ENCODE peak calls at places on chromosomes 12 and 14, in six cellular contexts. L is transverse colon; X is AG04450; R is breast epithelium; U is CD8-positive, alpha-beta memory T cell; N is gastrocnemius medialis. I is an unnamed sample.

GRCh38 chr14:99774526-99775307 is 18.5 kb upstream of the EML1 start:
- DNase-seq in L (peak), X (no peak), R (no peak), U (no peak), N (no peak), I (peak)

GRCh38 chr12:127485528-127485927 is 781.4 kb upstream of the TMEM132C start:
- DNase-seq in L (peak), X (peak), R (no peak), U (no peak), N (no peak), I (no peak)

GRCh38 chr12:102120886-102121285 is 903 bp downstream of the PARPBP start:
- DNase-seq in L (no peak), X (no peak), R (no peak), U (no peak), N (no peak), I (no peak)

GRCh38 chr14:99357151-99357550 is 85.2 kb upstream of the BCL11B start:
- DNase-seq in L (no peak), X (no peak), R (no peak), U (no peak), N (no peak), I (no peak)

GRCh38 chr14:29681308-29681707 is 246.3 kb downstream of the PRKD1 start:
- DNase-seq in L (no peak), X (no peak), R (no peak), U (no peak), N (no peak), I (no peak)

GRCh38 chr14:89422181-89422951 is 5.3 kb upstream of the FOXN3 start:
- DNase-seq in L (peak), X (no peak), R (no peak), U (no peak), N (no peak), I (peak)

GRCh38 chr14:26276757-26277156 is 321.1 kb downstream of the NOVA1 start:
- DNase-seq in L (no peak), X (no peak), R (no peak), U (no peak), N (no peak), I (no peak)

GRCh38 chr12:97716356-97716755 is 253.8 kb downstream of the RMST start:
- DNase-seq in L (no peak), X (no peak), R (no peak), U (no peak), N (no peak), I (no peak)

GRCh38 chr12:122917508-122918227 is 21.7 kb upstream of the VPS37B start:
- DNase-seq in L (peak), X (no peak), R (peak), U (no peak), N (peak), I (peak)

GRCh38 chr14:94143239-94143638 is 13.8 kb upstream of the IFI27L2 start:
- DNase-seq in L (no peak), X (no peak), R (no peak), U (no peak), N (no peak), I (no peak)

GRCh38 chr12:6547566-6547965 is 8.3 kb downstream of the IFFO1 start:
- DNase-seq in L (no peak), X (no peak), R (no peak), U (no peak), N (no peak), I (no peak)

GRCh38 chr12:45914090-45914489 is 76.3 kb downstream of the SCAF11 start:
- DNase-seq in L (no peak), X (peak), R (no peak), U (no peak), N (no peak), I (no peak)

GRCh38 chr14:75615200-75615599 is 36.8 kb downstream of the FLVCR2 start:
- DNase-seq in L (no peak), X (no peak), R (no peak), U (no peak), N (no peak), I (peak)

GRCh38 chr14:33465952-33466700 is 484.7 kb downstream of the EGLN3 start:
- DNase-seq in L (no peak), X (no peak), R (no peak), U (no peak), N (no peak), I (no peak)

GRCh38 chr12:2084553-2085296 is 31.9 kb downstream of the CACNA1C start:
- DNase-seq in L (no peak), X (no peak), R (no peak), U (no peak), N (peak), I (no peak)

GRCh38 chr12:49296034-49296835 is 1.3 kb downstream of the PRPH start:
- DNase-seq in L (peak), X (no peak), R (no peak), U (peak), N (no peak), I (peak)

DNA sequence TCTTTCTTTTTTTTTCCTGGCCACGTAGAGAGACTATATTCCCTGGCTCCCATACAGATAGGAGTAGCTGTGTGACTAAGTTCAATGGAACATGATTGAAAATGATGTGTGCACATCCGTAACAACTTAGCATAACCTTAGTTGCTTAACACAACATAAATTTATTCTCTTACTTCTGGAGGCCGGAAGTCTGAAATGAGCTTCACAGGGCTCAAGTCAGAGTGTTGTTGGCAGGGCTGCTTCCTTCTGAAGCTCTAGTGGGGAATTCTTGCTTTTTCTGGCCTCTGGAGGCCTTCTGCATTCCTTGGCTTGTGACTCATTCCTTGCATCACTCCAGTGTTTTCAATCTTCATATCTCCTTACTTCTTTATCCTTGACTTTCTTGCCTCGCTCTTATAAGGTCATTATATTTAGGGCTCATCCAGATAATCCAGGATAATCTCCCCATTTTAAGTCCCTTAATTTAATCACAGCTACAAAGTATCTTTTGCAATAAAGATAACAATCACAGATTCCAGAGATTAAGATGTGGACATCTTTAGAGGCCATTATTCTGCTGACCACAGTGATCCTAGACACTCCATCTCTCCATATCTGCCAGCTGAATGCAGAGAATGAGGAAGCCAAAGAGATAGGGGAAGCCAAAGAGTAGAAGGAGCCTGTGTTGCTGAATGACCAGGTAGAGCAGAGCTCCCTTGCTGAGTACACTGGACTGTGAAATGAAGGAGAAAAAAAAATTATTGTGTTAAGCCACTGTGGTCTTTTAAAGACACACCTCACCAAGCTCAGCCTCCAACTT is 21.0 kb upstream of the SNX6 start:
- DNase-seq in L (no peak), X (peak), R (no peak), U (no peak), N (peak), I (no peak)
- H3K27ac ChIP-seq in L (no peak), X (peak), R (peak), U (no peak), N (no peak), I (no peak)

GRCh38 chr14:22478670-22479069 is 110.4 kb downstream of the DAD1 start:
- DNase-seq in L (no peak), X (no peak), R (no peak), U (no peak), N (no peak), I (no peak)

GRCh38 chr14:22479781-22480464 is 109.1 kb downstream of the DAD1 start:
- DNase-seq in L (no peak), X (no peak), R (no peak), U (no peak), N (no peak), I (no peak)

GRCh38 chr14:22478247-22478646 is 110.8 kb downstream of the DAD1 start:
- DNase-seq in L (no peak), X (no peak), R (no peak), U (no peak), N (no peak), I (no peak)

GRCh38 chr14:22477569-22478194 is 111.3 kb downstream of the DAD1 start:
- DNase-seq in L (no peak), X (no peak), R (no peak), U (no peak), N (no peak), I (no peak)

DNA sequence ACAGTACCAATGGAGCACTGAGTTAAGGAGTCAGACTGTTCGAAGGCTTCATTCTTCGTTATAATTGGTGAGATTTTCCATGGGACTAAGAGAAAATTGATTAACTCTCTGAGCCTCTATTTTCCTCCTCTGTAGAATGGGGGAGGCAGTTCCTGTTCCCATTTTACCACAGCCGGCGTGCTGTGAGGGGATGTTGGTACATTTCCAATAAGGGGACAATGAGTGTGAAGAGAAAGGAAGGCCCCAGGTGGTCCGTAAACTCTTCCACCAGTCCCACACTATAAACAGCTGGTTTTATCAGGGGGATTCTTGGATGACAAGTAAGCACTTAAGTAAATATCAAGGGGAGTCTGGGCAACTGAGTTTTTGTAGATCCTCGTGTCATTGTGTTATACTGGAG is 109.9 kb downstream of the DAD1 start:
- DNase-seq in L (no peak), X (no peak), R (no peak), U (no peak), N (no peak), I (no peak)
- H3K27ac ChIP-seq in L (no peak), X (no peak), R (peak), U (no peak), N (no peak), I (no peak)

DNA sequence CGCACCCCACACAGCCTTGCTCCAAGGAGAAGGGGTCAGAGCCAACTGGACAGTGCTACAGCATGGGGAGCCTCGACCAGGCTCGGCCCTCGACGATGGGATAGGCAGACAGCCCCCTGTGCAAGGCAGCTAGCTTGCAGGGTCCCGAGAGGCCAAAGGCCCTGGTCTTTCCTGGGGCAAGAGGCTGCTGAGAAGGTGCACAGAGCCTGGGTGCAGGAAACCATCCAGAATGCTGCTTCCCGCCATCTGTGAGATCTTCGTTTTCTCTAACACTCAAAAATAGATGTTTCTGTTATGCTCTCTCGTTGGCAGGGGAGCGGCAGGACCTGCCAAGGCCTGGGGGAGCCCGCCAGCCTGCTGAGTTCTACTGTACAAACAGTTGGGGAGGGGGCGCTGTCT is 168.0 kb upstream of the RTL1 start:
- DNase-seq in L (peak), X (no peak), R (peak), U (no peak), N (no peak), I (no peak)
- H3K27ac ChIP-seq in L (no peak), X (peak), R (no peak), U (no peak), N (no peak), I (no peak)

GRCh38 chr14:98161366-98161765 is 1110.6 kb downstream of the BCL11B start:
- DNase-seq in L (no peak), X (no peak), R (peak), U (no peak), N (no peak), I (no peak)
- H3K27ac ChIP-seq in L (no peak), X (no peak), R (peak), U (no peak), N (no peak), I (no peak)

GRCh38 chr14:101915871-101916815 is 48.2 kb upstream of the DYNC1H1 start:
- DNase-seq in L (no peak), X (no peak), R (no peak), U (no peak), N (no peak), I (no peak)

GRCh38 chr14:101914083-101914482 is 50.3 kb upstream of the DYNC1H1 start:
- DNase-seq in L (no peak), X (no peak), R (no peak), U (no peak), N (no peak), I (no peak)

GRCh38 chr14:101917413-101918124 is 46.8 kb upstream of the DYNC1H1 start:
- DNase-seq in L (no peak), X (no peak), R (no peak), U (no peak), N (no peak), I (no peak)

GRCh38 chr14:101916816-101917412 is 47.5 kb upstream of the DYNC1H1 start:
- DNase-seq in L (no peak), X (no peak), R (no peak), U (no peak), N (no peak), I (no peak)

DNA sequence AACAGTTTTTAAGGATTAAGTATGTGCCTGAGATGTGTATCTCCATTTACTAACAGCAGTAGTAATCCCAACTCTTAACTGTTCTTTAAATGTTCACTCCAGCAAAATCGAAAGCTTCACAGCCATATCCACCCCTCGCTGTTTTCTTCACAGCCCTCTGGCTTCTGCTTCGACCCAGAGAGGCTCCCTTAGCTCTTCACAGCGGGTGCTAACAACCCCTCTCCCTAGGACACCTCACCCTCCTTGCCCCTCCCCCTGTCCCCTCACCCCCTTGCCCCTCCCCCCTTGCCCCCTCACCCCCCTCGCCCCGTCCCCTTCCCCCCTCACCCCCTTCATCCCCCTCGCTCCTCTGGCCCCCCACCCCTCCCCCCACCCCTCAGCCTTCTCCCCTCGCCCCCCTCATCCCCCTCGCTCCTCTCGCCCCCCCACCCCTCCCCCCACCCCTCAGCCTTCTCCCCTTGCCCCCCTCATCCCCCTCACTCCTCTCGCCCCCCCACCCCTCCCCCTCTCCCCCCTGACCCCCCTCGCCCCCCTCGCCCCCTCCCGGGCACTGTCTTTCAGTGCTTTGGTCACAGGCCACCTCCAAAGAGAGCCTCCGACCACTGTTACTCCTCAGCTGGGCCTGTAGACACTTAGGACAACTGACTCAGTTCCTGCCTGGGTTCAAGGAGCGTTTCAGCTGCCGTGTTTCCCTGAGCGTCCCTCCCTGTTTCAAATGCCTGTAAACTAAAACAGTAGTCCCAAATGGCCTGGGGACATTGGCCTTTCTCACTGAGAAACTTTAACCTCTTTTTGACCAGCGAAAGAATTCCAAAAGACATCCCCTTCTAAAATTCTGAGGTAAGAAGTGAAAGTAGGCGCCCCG is 46.0 kb upstream of the DYNC1H1 start:
- DNase-seq in L (no peak), X (no peak), R (no peak), U (no peak), N (no peak), I (no peak)
- H3K27ac ChIP-seq in L (no peak), X (no peak), R (peak), U (no peak), N (no peak), I (no peak)

I was measured in body of pancreas.